ENCODE peak calls at places on chromosomes 16 and 17, in five cellular contexts. Y is AG09319; Z is activated CD4-positive, alpha-beta T cell treated with anti-CD3 and anti-CD28 coated beads for 48 hours; G is neural crest cell; S is astrocyte of the cerebellum. P is an unnamed sample.

GRCh38 chr16:67749436-67750078 is 30.4 kb upstream of the GFOD2 start:
- DNase-seq in G (no peak), Z (no peak), Y (no peak), S (no peak), P (no peak)

GRCh38 chr16:61413026-61413425 is 623.2 kb downstream of the CDH8 start:
- DNase-seq in Y (no peak), S (no peak), G (peak), Z (no peak), P (no peak)

GRCh38 chr17:49869038-49869374 is 21.1 kb upstream of the TAC4 start:
- DNase-seq in Z (no peak), Y (no peak), S (no peak), G (no peak), P (no peak)

GRCh38 chr17:77215281-77215680 is 74.5 kb downstream of the SEC14L1 start:
- DNase-seq in Y (no peak), G (no peak), Z (no peak), S (no peak), P (no peak)

GRCh38 chr17:39236981-39237441 is 11.3 kb upstream of the STAC2 start:
- DNase-seq in Y (no peak), Z (no peak), S (no peak), G (no peak), P (no peak)

GRCh38 chr16:228151-228855 is 946 bp downstream of the LUC7L start:
- DNase-seq in Z (no peak), Y (no peak), G (no peak), S (no peak), P (no peak)

GRCh38 chr17:30379303-30380105 is 777 bp downstream of the CPD start:
- DNase-seq in Z (peak), Y (no peak), S (no peak), G (no peak), P (no peak)

GRCh38 chr16:10523025-10523424 is 57.4 kb downstream of the EMP2 start:
- DNase-seq in Z (no peak), S (no peak), Y (no peak), G (no peak), P (no peak)

GRCh38 chr17:55688057-55688456 is 34.6 kb downstream of the TMEM100 start:
- DNase-seq in S (no peak), Z (no peak), Y (no peak), G (no peak), P (no peak)

GRCh38 chr17:73639322-73639721 is 4.9 kb downstream of the SDK2 start:
- DNase-seq in S (no peak), Y (no peak), Z (no peak), G (no peak), P (no peak)

GRCh38 chr17:61338874-61339478 is 60.7 kb upstream of the TBX2 start:
- DNase-seq in Z (no peak), G (no peak), Y (no peak), S (no peak), P (no peak)

GRCh38 chr17:6040473-6040872 is 29.7 kb upstream of the WSCD1 start:
- DNase-seq in S (no peak), Y (no peak), G (no peak), Z (no peak), P (no peak)

GRCh38 chr16:78444-79145 is 570 bp downstream of the MPG start:
- DNase-seq in Y (no peak), Z (peak), G (no peak), S (no peak), P (no peak)

GRCh38 chr17:34760931-34761500 is 181.6 kb downstream of the TMEM132E start:
- DNase-seq in G (no peak), Z (no peak), Y (no peak), S (no peak), P (no peak)

GRCh38 chr16:29644973-29645698 is 17.9 kb upstream of the SPN start:
- DNase-seq in S (no peak), Y (no peak), G (no peak), Z (no peak), P (no peak)

GRCh38 chr17:38425048-38425447 is 3.2 kb upstream of the ARHGAP23 start:
- DNase-seq in S (no peak), Z (no peak), Y (no peak), G (no peak), P (no peak)

GRCh38 chr17:18191967-18192366 is 8.3 kb downstream of the ALKBH5 start:
- DNase-seq in Z (no peak), G (no peak), Y (no peak), S (no peak), P (no peak)

GRCh38 chr17:77548967-77549366 is 408.2 kb downstream of the SEC14L1 start:
- DNase-seq in S (no peak), Y (no peak), G (no peak), Z (no peak), P (no peak)

GRCh38 chr16:10965440-10966039 is 21.2 kb downstream of the CLEC16A start:
- DNase-seq in G (no peak), Z (peak), S (no peak), Y (no peak), P (no peak)

GRCh38 chr17:49996495-49997255 is 1.7 kb upstream of the DLX3 start:
- DNase-seq in S (no peak), G (peak), Y (no peak), Z (peak), P (no peak)

GRCh38 chr17:5282639-5283217 is 644 bp downstream of the RABEP1 start:
- DNase-seq in G (no peak), Z (peak), Y (no peak), S (no peak), P (no peak)

GRCh38 chr16:68668266-68668665 is 23.2 kb downstream of the CDH3 start:
- DNase-seq in Z (peak), Y (no peak), S (no peak), G (no peak), P (peak)

GRCh38 chr17:28141783-28142182 is 99.3 kb downstream of the NLK start:
- DNase-seq in Z (no peak), Y (no peak), G (no peak), S (no peak), P (no peak)

GRCh38 chr16:67477960-67478554 is 2.9 kb downstream of the ATP6V0D1 start:
- DNase-seq in G (no peak), Z (no peak), S (no peak), Y (no peak), P (no peak)

GRCh38 chr16:31714899-31715504 is 158.6 kb upstream of the ZNF267 start:
- DNase-seq in Y (no peak), Z (no peak), G (no peak), S (no peak), P (no peak)

GRCh38 chr17:39573447-39574298 is 34.0 kb downstream of the NEUROD2 start:
- DNase-seq in Y (no peak), S (no peak), G (peak), Z (peak), P (peak)

GRCh38 chr16:23320695-23321094 is 18.6 kb downstream of the SCNN1B start:
- DNase-seq in S (no peak), G (no peak), Y (no peak), Z (no peak), P (no peak)

GRCh38 chr16:57044931-57045693 is 47.3 kb upstream of the CPNE2 start:
- DNase-seq in Z (no peak), S (no peak), G (no peak), Y (no peak), P (no peak)

GRCh38 chr16:86946396-86946795 is 368.0 kb downstream of the FOXL1 start:
- DNase-seq in Z (no peak), S (no peak), G (no peak), Y (no peak), P (no peak)

GRCh38 chr16:2585651-2586081 is 47.8 kb downstream of the PDPK1 start:
- DNase-seq in Z (no peak), Y (no peak), S (no peak), G (no peak), P (no peak)

GRCh38 chr16:10514369-10515055 is 65.9 kb downstream of the EMP2 start:
- DNase-seq in Y (peak), G (peak), S (peak), Z (peak), P (no peak)

GRCh38 chr17:49574283-49574892 is 1.3 kb upstream of the NXPH3 start:
- DNase-seq in G (no peak), Z (no peak), Y (no peak), S (no peak), P (no peak)

GRCh38 chr17:17523001-17523713 is 27.0 kb upstream of the RASD1 start:
- DNase-seq in G (no peak), Z (no peak), Y (no peak), S (peak), P (no peak)

GRCh38 chr17:44967907-44968224 is 237 bp downstream of the C1QL1 start:
- DNase-seq in S (no peak), Y (no peak), G (no peak), Z (no peak), P (no peak)

GRCh38 chr17:80248894-80249710 is 11.6 kb upstream of the RNF213 start:
- DNase-seq in G (no peak), Y (no peak), Z (no peak), S (no peak), P (no peak)

GRCh38 chr16:9258423-9259051 is 167.1 kb downstream of the HAPSTR1 start:
- DNase-seq in Z (peak), Y (no peak), G (peak), S (no peak), P (no peak)

GRCh38 chr16:89130448-89130847 is 36.8 kb downstream of the ACSF3 start:
- DNase-seq in Y (no peak), S (no peak), G (no peak), Z (no peak), P (no peak)